ENCODE peak calls at places on chromosome 1, in nine cellular contexts. One of them, this sample, is unnamed.

GRCh38 chr1:54850082-54850730 is 36.8 kb downstream of the DHCR24 start:
- DNase-seq in GM23248: peak; percentile 74
- DNase-seq in mammary epithelial cell: no peak
- DNase-seq in dorsolateral prefrontal cortex: no peak
- DNase-seq in body of pancreas: no peak
- DNase-seq in fibroblast of lung: peak; percentile 48
- DNase-seq in PC-3: peak; percentile 84
- DNase-seq in cardiac muscle cell: no peak
- DNase-seq in thoracic aorta: no peak
- DNase-seq in this sample: no peak

GRCh38 chr1:185155600-185156320 is 993 bp downstream of the TRMT1L start:
- DNase-seq in GM23248: peak; percentile 86
- DNase-seq in mammary epithelial cell: peak; percentile 31
- DNase-seq in dorsolateral prefrontal cortex: no peak
- DNase-seq in body of pancreas: no peak
- DNase-seq in fibroblast of lung: peak; percentile 70
- DNase-seq in PC-3: peak; percentile 15
- DNase-seq in cardiac muscle cell: no peak
- DNase-seq in thoracic aorta: no peak
- DNase-seq in this sample: no peak

GRCh38 chr1:119929643-119930310 is 33.5 kb upstream of the ADAM30 start:
- DNase-seq in GM23248: no peak
- DNase-seq in mammary epithelial cell: peak; percentile 35
- DNase-seq in dorsolateral prefrontal cortex: no peak
- DNase-seq in body of pancreas: no peak
- DNase-seq in fibroblast of lung: no peak
- DNase-seq in PC-3: peak; percentile 62
- DNase-seq in cardiac muscle cell: no peak
- DNase-seq in thoracic aorta: no peak
- DNase-seq in this sample: no peak

GRCh38 chr1:209102120-209102519 is 481.4 kb upstream of the CAMK1G start:
- DNase-seq in GM23248: no peak
- DNase-seq in mammary epithelial cell: no peak
- DNase-seq in dorsolateral prefrontal cortex: no peak
- DNase-seq in body of pancreas: no peak
- DNase-seq in fibroblast of lung: no peak
- DNase-seq in PC-3: no peak
- DNase-seq in cardiac muscle cell: no peak
- DNase-seq in thoracic aorta: no peak
- DNase-seq in this sample: no peak

GRCh38 chr1:21638531-21639341 is 30.4 kb downstream of the RAP1GAP start:
- DNase-seq in GM23248: peak; percentile 52
- DNase-seq in mammary epithelial cell: peak; percentile 86
- DNase-seq in dorsolateral prefrontal cortex: no peak
- DNase-seq in body of pancreas: peak; percentile 87
- DNase-seq in fibroblast of lung: peak; percentile 76
- DNase-seq in PC-3: peak; percentile 84
- DNase-seq in cardiac muscle cell: no peak
- DNase-seq in thoracic aorta: no peak
- DNase-seq in this sample: no peak

GRCh38 chr1:24964811-24965570 is 34.9 kb upstream of the RUNX3 start:
- DNase-seq in GM23248: no peak
- DNase-seq in mammary epithelial cell: no peak
- DNase-seq in dorsolateral prefrontal cortex: no peak
- DNase-seq in body of pancreas: peak; percentile 15
- DNase-seq in fibroblast of lung: peak; percentile 94
- DNase-seq in PC-3: no peak
- DNase-seq in cardiac muscle cell: no peak
- DNase-seq in thoracic aorta: no peak
- DNase-seq in this sample: no peak

GRCh38 chr1:236451796-236452373 is 57.8 kb downstream of the EDARADD start:
- DNase-seq in GM23248: peak; percentile 26
- DNase-seq in mammary epithelial cell: peak; percentile 6
- DNase-seq in dorsolateral prefrontal cortex: no peak
- DNase-seq in body of pancreas: peak; percentile 50
- DNase-seq in fibroblast of lung: no peak
- DNase-seq in PC-3: peak; percentile 13
- DNase-seq in cardiac muscle cell: peak; percentile 12
- DNase-seq in thoracic aorta: no peak
- DNase-seq in this sample: no peak

GRCh38 chr1:31163866-31164265 is 75.8 kb downstream of the NKAIN1 start:
- DNase-seq in GM23248: no peak
- DNase-seq in mammary epithelial cell: no peak
- DNase-seq in dorsolateral prefrontal cortex: no peak
- DNase-seq in body of pancreas: no peak
- DNase-seq in fibroblast of lung: no peak
- DNase-seq in PC-3: no peak
- DNase-seq in cardiac muscle cell: no peak
- DNase-seq in thoracic aorta: no peak
- DNase-seq in this sample: no peak

GRCh38 chr1:59178803-59179202 is 118.1 kb upstream of the FGGY start:
- DNase-seq in GM23248: no peak
- DNase-seq in mammary epithelial cell: no peak
- DNase-seq in dorsolateral prefrontal cortex: no peak
- DNase-seq in body of pancreas: no peak
- DNase-seq in fibroblast of lung: no peak
- DNase-seq in PC-3: no peak
- DNase-seq in cardiac muscle cell: no peak
- DNase-seq in thoracic aorta: no peak
- DNase-seq in this sample: no peak

GRCh38 chr1:56525463-56526155 is 53.8 kb downstream of the PLPP3 start:
- DNase-seq in GM23248: peak; percentile 63
- DNase-seq in mammary epithelial cell: peak; percentile 62
- DNase-seq in dorsolateral prefrontal cortex: no peak
- DNase-seq in body of pancreas: no peak
- DNase-seq in fibroblast of lung: peak; percentile 47
- DNase-seq in PC-3: peak; percentile 56
- DNase-seq in cardiac muscle cell: no peak
- DNase-seq in thoracic aorta: no peak
- DNase-seq in this sample: no peak

GRCh38 chr1:16387201-16388185 is 20.5 kb downstream of the SZRD1 start:
- DNase-seq in GM23248: peak; percentile 61
- DNase-seq in mammary epithelial cell: no peak
- DNase-seq in dorsolateral prefrontal cortex: no peak
- DNase-seq in body of pancreas: no peak
- DNase-seq in fibroblast of lung: peak; percentile 44
- DNase-seq in PC-3: no peak
- DNase-seq in cardiac muscle cell: no peak
- DNase-seq in thoracic aorta: no peak
- DNase-seq in this sample: no peak
- H3K4me3 ChIP-seq in GM23248: peak overlapping the region; percentile 67
- H3K4me3 ChIP-seq in mammary epithelial cell: peak overlapping the region; percentile 28
- H3K4me3 ChIP-seq in dorsolateral prefrontal cortex: peak overlapping the region; percentile 5
- H3K4me3 ChIP-seq in body of pancreas: no peak overlapping the region
- H3K4me3 ChIP-seq in fibroblast of lung: peak overlapping the region; percentile 31
- H3K4me3 ChIP-seq in PC-3: no peak overlapping the region
- H3K4me3 ChIP-seq in cardiac muscle cell: no peak overlapping the region
- H3K4me3 ChIP-seq in thoracic aorta: peak overlapping the region; percentile 70
- H3K4me3 ChIP-seq in this sample: peak overlapping the region; percentile 63

GRCh38 chr1:170261669-170262068 is 115.9 kb downstream of the NTMT2 start:
- DNase-seq in GM23248: peak; percentile 57
- DNase-seq in mammary epithelial cell: no peak
- DNase-seq in dorsolateral prefrontal cortex: no peak
- DNase-seq in body of pancreas: no peak
- DNase-seq in fibroblast of lung: peak; percentile 53
- DNase-seq in PC-3: no peak
- DNase-seq in cardiac muscle cell: no peak
- DNase-seq in thoracic aorta: no peak
- DNase-seq in this sample: no peak
- H3K4me3 ChIP-seq in GM23248: no peak overlapping the region
- H3K4me3 ChIP-seq in mammary epithelial cell: no peak overlapping the region
- H3K4me3 ChIP-seq in dorsolateral prefrontal cortex: no peak overlapping the region
- H3K4me3 ChIP-seq in body of pancreas: no peak overlapping the region
- H3K4me3 ChIP-seq in fibroblast of lung: no peak overlapping the region
- H3K4me3 ChIP-seq in PC-3: no peak overlapping the region
- H3K4me3 ChIP-seq in cardiac muscle cell: no peak overlapping the region
- H3K4me3 ChIP-seq in thoracic aorta: no peak overlapping the region
- H3K4me3 ChIP-seq in this sample: no peak overlapping the region

DNA sequence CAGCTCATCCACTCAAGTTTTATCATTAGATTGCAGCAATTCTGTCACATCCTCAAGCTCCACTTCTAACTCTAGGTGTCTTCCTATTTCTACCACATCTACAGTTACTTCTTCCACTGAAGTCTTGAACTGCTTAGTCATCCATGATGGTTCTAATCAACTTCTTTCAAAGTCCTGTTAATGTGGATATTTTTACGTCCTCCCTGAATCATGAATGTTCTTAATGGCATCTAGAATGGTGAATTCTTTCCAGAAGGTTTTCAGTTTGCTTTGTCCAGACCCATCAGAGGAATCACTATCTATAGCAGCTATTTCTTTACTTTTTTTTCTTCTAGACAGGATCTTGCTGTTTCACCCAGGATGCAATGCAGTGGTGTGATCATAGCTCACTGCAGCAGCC is 78.0 kb upstream of the RNPC3 start:
- DNase-seq in GM23248: peak; percentile 2
- DNase-seq in mammary epithelial cell: no peak
- DNase-seq in dorsolateral prefrontal cortex: no peak
- DNase-seq in body of pancreas: no peak
- DNase-seq in fibroblast of lung: peak; percentile 18
- DNase-seq in PC-3: no peak
- DNase-seq in cardiac muscle cell: no peak
- DNase-seq in thoracic aorta: no peak
- DNase-seq in this sample: no peak
- H3K4me3 ChIP-seq in GM23248: no peak overlapping the region
- H3K4me3 ChIP-seq in mammary epithelial cell: no peak overlapping the region
- H3K4me3 ChIP-seq in dorsolateral prefrontal cortex: no peak overlapping the region
- H3K4me3 ChIP-seq in body of pancreas: no peak overlapping the region
- H3K4me3 ChIP-seq in fibroblast of lung: no peak overlapping the region
- H3K4me3 ChIP-seq in PC-3: no peak overlapping the region
- H3K4me3 ChIP-seq in cardiac muscle cell: no peak overlapping the region
- H3K4me3 ChIP-seq in thoracic aorta: no peak overlapping the region
- H3K4me3 ChIP-seq in this sample: no peak overlapping the region

GRCh38 chr1:156026588-156026987 is 5.8 kb upstream of the SSR2 start:
- DNase-seq in GM23248: no peak
- DNase-seq in mammary epithelial cell: no peak
- DNase-seq in dorsolateral prefrontal cortex: no peak
- DNase-seq in body of pancreas: no peak
- DNase-seq in fibroblast of lung: no peak
- DNase-seq in PC-3: no peak
- DNase-seq in cardiac muscle cell: no peak
- DNase-seq in thoracic aorta: no peak
- DNase-seq in this sample: no peak

GRCh38 chr1:156021954-156022353 is 1.2 kb upstream of the SSR2 start:
- DNase-seq in GM23248: no peak
- DNase-seq in mammary epithelial cell: no peak
- DNase-seq in dorsolateral prefrontal cortex: no peak
- DNase-seq in body of pancreas: no peak
- DNase-seq in fibroblast of lung: no peak
- DNase-seq in PC-3: no peak
- DNase-seq in cardiac muscle cell: no peak
- DNase-seq in thoracic aorta: no peak
- DNase-seq in this sample: no peak

GRCh38 chr1:156020293-156021086 is at the start of gene SSR2:
- DNase-seq in GM23248: peak; percentile 97
- DNase-seq in mammary epithelial cell: peak; percentile 90
- DNase-seq in dorsolateral prefrontal cortex: peak; percentile 93
- DNase-seq in body of pancreas: peak; percentile 86
- DNase-seq in fibroblast of lung: peak; percentile 92
- DNase-seq in PC-3: peak; percentile 98
- DNase-seq in cardiac muscle cell: peak; percentile 95
- DNase-seq in thoracic aorta: peak; percentile 80
- DNase-seq in this sample: peak; percentile 93

GRCh38 chr1:156021087-156021416 is 301 bp upstream of the SSR2 start:
- DNase-seq in GM23248: no peak
- DNase-seq in mammary epithelial cell: no peak
- DNase-seq in dorsolateral prefrontal cortex: no peak
- DNase-seq in body of pancreas: no peak
- DNase-seq in fibroblast of lung: no peak
- DNase-seq in PC-3: no peak
- DNase-seq in cardiac muscle cell: no peak
- DNase-seq in thoracic aorta: no peak
- DNase-seq in this sample: no peak

DNA sequence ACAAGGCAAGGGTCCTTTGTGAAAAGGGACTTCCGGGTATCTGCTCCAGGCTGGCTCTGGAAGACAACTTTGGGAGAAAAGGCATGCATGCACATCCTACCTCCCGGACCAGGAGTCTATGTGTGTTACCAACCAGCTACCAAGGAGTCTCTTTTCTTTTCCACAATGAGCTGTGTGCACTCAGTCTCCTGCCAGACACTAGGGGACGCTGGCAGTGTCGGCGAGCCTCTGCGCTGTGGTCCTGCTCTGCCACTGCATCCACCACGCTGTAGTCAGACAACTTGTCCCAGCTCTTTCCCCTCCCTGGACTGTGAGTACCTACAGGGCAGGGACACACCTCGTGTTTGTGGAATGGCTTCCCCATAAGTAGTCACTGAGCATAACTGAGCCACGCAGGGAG is 5.1 kb upstream of the SSR2 start:
- DNase-seq in GM23248: peak; percentile 32
- DNase-seq in mammary epithelial cell: no peak
- DNase-seq in dorsolateral prefrontal cortex: no peak
- DNase-seq in body of pancreas: peak; percentile 58
- DNase-seq in fibroblast of lung: peak; percentile 36
- DNase-seq in PC-3: no peak
- DNase-seq in cardiac muscle cell: peak; percentile 76
- DNase-seq in thoracic aorta: no peak
- DNase-seq in this sample: no peak
- H3K4me3 ChIP-seq in GM23248: no peak overlapping the region
- H3K4me3 ChIP-seq in mammary epithelial cell: no peak overlapping the region
- H3K4me3 ChIP-seq in dorsolateral prefrontal cortex: no peak overlapping the region
- H3K4me3 ChIP-seq in body of pancreas: no peak overlapping the region
- H3K4me3 ChIP-seq in fibroblast of lung: no peak overlapping the region
- H3K4me3 ChIP-seq in PC-3: no peak overlapping the region
- H3K4me3 ChIP-seq in cardiac muscle cell: no peak overlapping the region
- H3K4me3 ChIP-seq in thoracic aorta: no peak overlapping the region
- H3K4me3 ChIP-seq in this sample: no peak overlapping the region

This sample was measured in coronary artery.